ENCODE peak calls at places on chromosomes 12 and 14, in eight cellular contexts. One of them, this sample, is unnamed.

GRCh38 chr14:99726538-99727095 is 42.5 kb downstream of the CYP46A1 start:
- DNase-seq in IMR-90: no peak
- DNase-seq in uterus: no peak
- DNase-seq in A549: no peak
- DNase-seq in suprapubic skin: peak; percentile 52
- DNase-seq in NB4: no peak
- DNase-seq in psoas muscle: no peak
- DNase-seq in astrocyte: no peak
- DNase-seq in this sample: no peak

GRCh38 chr12:88895634-88896033 is 315.4 kb upstream of the KITLG start:
- DNase-seq in suprapubic skin: no peak
- DNase-seq in NB4: peak; percentile 36
- DNase-seq in uterus: no peak
- DNase-seq in A549: no peak
- DNase-seq in astrocyte: no peak
- DNase-seq in psoas muscle: no peak
- DNase-seq in IMR-90: peak; percentile 57
- DNase-seq in this sample: no peak

GRCh38 chr12:85041395-85041794 is 5.2 kb downstream of the LRRIQ1 start:
- DNase-seq in suprapubic skin: no peak
- DNase-seq in NB4: no peak
- DNase-seq in psoas muscle: no peak
- DNase-seq in IMR-90: no peak
- DNase-seq in astrocyte: no peak
- DNase-seq in uterus: no peak
- DNase-seq in A549: no peak
- DNase-seq in this sample: no peak

GRCh38 chr14:79379266-79379665 is 832.0 kb downstream of the DIO2 start:
- DNase-seq in astrocyte: no peak
- DNase-seq in A549: no peak
- DNase-seq in uterus: no peak
- DNase-seq in NB4: no peak
- DNase-seq in IMR-90: no peak
- DNase-seq in suprapubic skin: no peak
- DNase-seq in psoas muscle: no peak
- DNase-seq in this sample: no peak

GRCh38 chr14:92105845-92106094 is 612 bp downstream of the ATXN3 start:
- DNase-seq in astrocyte: peak; percentile 45
- DNase-seq in NB4: peak; percentile 75
- DNase-seq in psoas muscle: peak; percentile 79
- DNase-seq in A549: no peak
- DNase-seq in uterus: peak; percentile 55
- DNase-seq in suprapubic skin: peak; percentile 80
- DNase-seq in IMR-90: no peak
- DNase-seq in this sample: peak; percentile 35

GRCh38 chr14:51953996-51954395 is 35.4 kb upstream of the RTRAF start:
- DNase-seq in NB4: no peak
- DNase-seq in psoas muscle: no peak
- DNase-seq in suprapubic skin: no peak
- DNase-seq in IMR-90: no peak
- DNase-seq in uterus: no peak
- DNase-seq in astrocyte: no peak
- DNase-seq in A549: no peak
- DNase-seq in this sample: no peak

GRCh38 chr12:51415931-51416330 is 8.7 kb upstream of the SLC4A8 start:
- DNase-seq in NB4: no peak
- DNase-seq in psoas muscle: no peak
- DNase-seq in astrocyte: no peak
- DNase-seq in suprapubic skin: no peak
- DNase-seq in IMR-90: no peak
- DNase-seq in uterus: no peak
- DNase-seq in A549: no peak
- DNase-seq in this sample: no peak

GRCh38 chr14:81400202-81400678 is at the start of gene STON2:
- DNase-seq in astrocyte: peak; percentile 67
- DNase-seq in A549: peak; percentile 16
- DNase-seq in NB4: peak; percentile 67
- DNase-seq in suprapubic skin: peak; percentile 76
- DNase-seq in IMR-90: no peak
- DNase-seq in psoas muscle: peak; percentile 67
- DNase-seq in uterus: no peak
- DNase-seq in this sample: no peak

GRCh38 chr14:104698688-104699425 is 9.4 kb downstream of the INF2 start:
- DNase-seq in uterus: peak; percentile 74
- DNase-seq in psoas muscle: peak; percentile 66
- DNase-seq in NB4: no peak
- DNase-seq in A549: no peak
- DNase-seq in IMR-90: no peak
- DNase-seq in astrocyte: no peak
- DNase-seq in suprapubic skin: no peak
- DNase-seq in this sample: no peak
- H3K4me3 ChIP-seq in uterus: no peak overlapping the region
- H3K4me3 ChIP-seq in psoas muscle: peak overlapping the region; percentile 5
- H3K4me3 ChIP-seq in NB4: no peak overlapping the region
- H3K4me3 ChIP-seq in A549: no peak overlapping the region
- H3K4me3 ChIP-seq in IMR-90: no peak overlapping the region
- H3K4me3 ChIP-seq in astrocyte: no peak overlapping the region
- H3K4me3 ChIP-seq in suprapubic skin: peak overlapping the region; percentile 6
- H3K4me3 ChIP-seq in this sample: no peak overlapping the region

GRCh38 chr12:126617312-126617711 is 1552.1 kb downstream of the AACS start:
- DNase-seq in A549: no peak
- DNase-seq in uterus: no peak
- DNase-seq in IMR-90: no peak
- DNase-seq in astrocyte: no peak
- DNase-seq in psoas muscle: no peak
- DNase-seq in NB4: peak; percentile 42
- DNase-seq in suprapubic skin: no peak
- DNase-seq in this sample: no peak
- TF ChIP-seq CTCF in A549: no peak
- TF ChIP-seq CTCF in uterus: no peak
- TF ChIP-seq CTCF in IMR-90: no peak
- TF ChIP-seq CTCF in astrocyte: peak; percentile 13
- TF ChIP-seq CTCF in psoas muscle: no peak
- TF ChIP-seq CTCF in NB4: peak; percentile 75
- TF ChIP-seq CTCF in suprapubic skin: no peak
- TF ChIP-seq CTCF in this sample: peak; percentile 10

GRCh38 chr14:59417301-59417700 is 47.9 kb downstream of the GPR135 start:
- DNase-seq in IMR-90: no peak
- DNase-seq in psoas muscle: no peak
- DNase-seq in NB4: no peak
- DNase-seq in astrocyte: no peak
- DNase-seq in uterus: no peak
- DNase-seq in suprapubic skin: no peak
- DNase-seq in A549: no peak
- DNase-seq in this sample: no peak

GRCh38 chr14:59419383-59419782 is 45.8 kb downstream of the GPR135 start:
- DNase-seq in IMR-90: no peak
- DNase-seq in A549: no peak
- DNase-seq in astrocyte: no peak
- DNase-seq in psoas muscle: no peak
- DNase-seq in uterus: no peak
- DNase-seq in NB4: no peak
- DNase-seq in suprapubic skin: no peak
- DNase-seq in this sample: no peak

GRCh38 chr14:59415836-59416620 is 49.2 kb downstream of the GPR135 start:
- DNase-seq in astrocyte: no peak
- DNase-seq in NB4: no peak
- DNase-seq in IMR-90: no peak
- DNase-seq in psoas muscle: no peak
- DNase-seq in suprapubic skin: no peak
- DNase-seq in A549: no peak
- DNase-seq in uterus: no peak
- DNase-seq in this sample: no peak
- H3K4me3 ChIP-seq in astrocyte: no peak overlapping the region
- H3K4me3 ChIP-seq in NB4: no peak overlapping the region
- H3K4me3 ChIP-seq in IMR-90: no peak overlapping the region
- H3K4me3 ChIP-seq in psoas muscle: no peak overlapping the region
- H3K4me3 ChIP-seq in suprapubic skin: no peak overlapping the region
- H3K4me3 ChIP-seq in A549: no peak overlapping the region
- H3K4me3 ChIP-seq in uterus: no peak overlapping the region
- H3K4me3 ChIP-seq in this sample: no peak overlapping the region

GRCh38 chr14:22748691-22749090 is 17.8 kb upstream of the OXA1L start:
- DNase-seq in suprapubic skin: no peak
- DNase-seq in IMR-90: no peak
- DNase-seq in psoas muscle: no peak
- DNase-seq in A549: no peak
- DNase-seq in uterus: no peak
- DNase-seq in NB4: peak; percentile 66
- DNase-seq in astrocyte: no peak
- DNase-seq in this sample: peak; percentile 22
- TF ChIP-seq CTCF in suprapubic skin: no peak
- TF ChIP-seq CTCF in IMR-90: no peak
- TF ChIP-seq CTCF in psoas muscle: no peak
- TF ChIP-seq CTCF in A549: no peak
- TF ChIP-seq CTCF in uterus: no peak
- TF ChIP-seq CTCF in NB4: no peak
- TF ChIP-seq CTCF in astrocyte: no peak
- TF ChIP-seq CTCF in this sample: no peak

GRCh38 chr12:123268850-123269249 is 2.8 kb downstream of the CDK2AP1 start:
- DNase-seq in uterus: no peak
- DNase-seq in astrocyte: no peak
- DNase-seq in suprapubic skin: no peak
- DNase-seq in NB4: no peak
- DNase-seq in psoas muscle: no peak
- DNase-seq in IMR-90: no peak
- DNase-seq in A549: no peak
- DNase-seq in this sample: no peak
- H3K4me3 ChIP-seq in uterus: no peak overlapping the region
- H3K4me3 ChIP-seq in astrocyte: peak overlapping the region; percentile 44
- H3K4me3 ChIP-seq in suprapubic skin: peak overlapping the region; percentile 68
- H3K4me3 ChIP-seq in NB4: no peak overlapping the region
- H3K4me3 ChIP-seq in psoas muscle: peak overlapping the region; percentile 62
- H3K4me3 ChIP-seq in IMR-90: peak overlapping the region; percentile 74
- H3K4me3 ChIP-seq in A549: no peak overlapping the region
- H3K4me3 ChIP-seq in this sample: no peak overlapping the region

DNA sequence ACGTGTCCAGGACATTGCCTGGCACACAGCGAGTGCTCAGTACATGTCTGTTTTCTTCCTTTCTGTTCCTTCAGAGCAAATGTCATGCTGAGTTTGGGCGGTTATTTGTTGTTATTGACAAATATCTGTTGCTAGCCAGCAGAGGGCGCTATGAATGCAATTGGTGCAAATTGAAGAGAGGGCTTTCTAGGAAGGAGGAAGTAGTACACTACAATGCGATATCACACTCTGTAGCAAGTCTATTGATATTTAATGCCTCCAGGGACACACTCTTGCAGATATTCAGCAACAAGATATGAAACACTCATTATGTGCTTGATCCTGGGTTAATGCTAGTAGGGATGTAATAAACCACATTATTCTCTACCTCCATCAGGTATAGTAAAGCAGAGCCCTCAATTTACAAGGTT is 267.3 kb upstream of the SRRM4 start:
- DNase-seq in suprapubic skin: no peak
- DNase-seq in uterus: no peak
- DNase-seq in A549: peak; percentile 13
- DNase-seq in NB4: peak; percentile 84
- DNase-seq in psoas muscle: no peak
- DNase-seq in IMR-90: no peak
- DNase-seq in astrocyte: no peak
- DNase-seq in this sample: peak; percentile 69
- TF ChIP-seq CTCF in suprapubic skin: no peak
- TF ChIP-seq CTCF in uterus: no peak
- TF ChIP-seq CTCF in A549: peak; percentile 33
- TF ChIP-seq CTCF in NB4: peak; percentile 87
- TF ChIP-seq CTCF in psoas muscle: peak; percentile 18
- TF ChIP-seq CTCF in IMR-90: no peak
- TF ChIP-seq CTCF in astrocyte: no peak
- TF ChIP-seq CTCF in this sample: peak; percentile 65